ENCODE peak calls at places on chromosomes 13 and 19, in nine cellular contexts. O is lower lobe of right lung, S is fibroblast of pulmonary artery, G is choroid plexus epithelial cell, M is left lung, Z is adrenal gland, E is NT2/D1, X is tibial nerve, D is retinal pigment epithelial cell. T is an unnamed sample.

GRCh38 chr13:106591299-106591698 is 23.4 kb upstream of the ARGLU1 start:
- DNase-seq in E (no peak), O (no peak), Z (no peak), G (no peak), S (no peak), D (no peak), X (no peak), M (no peak), T (no peak)

GRCh38 chr13:52862358-52863206 is 14.1 kb upstream of the PCDH8 start:
- DNase-seq in S (peak), X (no peak), D (no peak), Z (peak), O (no peak), M (no peak), E (no peak), G (no peak), T (no peak)

GRCh38 chr13:46552302-46552680 is 679 bp upstream of the LRCH1 start:
- DNase-seq in G (no peak), M (no peak), O (no peak), E (no peak), D (no peak), Z (peak), S (no peak), X (no peak), T (no peak)

GRCh38 chr13:71621152-71622124 is 245.6 kb downstream of the DACH1 start:
- DNase-seq in G (no peak), X (no peak), M (no peak), O (no peak), S (no peak), Z (no peak), E (no peak), D (no peak), T (no peak)

GRCh38 chr19:8468124-8468523 is 23.3 kb downstream of the HNRNPM start:
- DNase-seq in M (no peak), X (no peak), E (no peak), S (no peak), Z (no peak), G (peak), D (no peak), O (no peak), T (no peak)

GRCh38 chr19:50333737-50334617 is 4.8 kb upstream of the KCNC3 start:
- DNase-seq in E (no peak), S (peak), D (no peak), G (no peak), M (peak), O (peak), Z (peak), X (peak), T (no peak)

GRCh38 chr13:51814825-51815650 is 11.1 kb upstream of the DHRS12 start:
- DNase-seq in G (peak), D (no peak), M (peak), E (peak), X (peak), S (peak), Z (peak), O (no peak), T (no peak)

GRCh38 chr13:111121421-111121820 is 6.3 kb downstream of the ARHGEF7 start:
- DNase-seq in O (no peak), X (no peak), D (no peak), S (no peak), Z (no peak), M (no peak), E (no peak), G (no peak), T (no peak)

GRCh38 chr19:16598848-16599247 is 26.6 kb upstream of the SLC35E1 start:
- DNase-seq in G (no peak), Z (no peak), O (no peak), D (no peak), M (no peak), S (no peak), X (no peak), E (no peak), T (no peak)

GRCh38 chr13:31274345-31274870 is 74.6 kb downstream of the B3GLCT start:
- DNase-seq in O (no peak), X (no peak), G (peak), M (no peak), S (peak), E (no peak), D (no peak), Z (no peak), T (no peak)

GRCh38 chr19:4722671-4723464 is 774 bp downstream of the DPP9 start:
- DNase-seq in O (peak), X (no peak), D (no peak), M (no peak), S (peak), Z (peak), G (peak), E (no peak), T (no peak)

GRCh38 chr13:25117312-25117711 is 21.4 kb downstream of the PABPC3 start:
- DNase-seq in G (no peak), X (no peak), D (no peak), M (no peak), Z (no peak), E (no peak), S (no peak), O (no peak), T (no peak)

GRCh38 chr13:113864303-113864890 is 521 bp upstream of the GAS6 start:
- DNase-seq in Z (no peak), O (no peak), G (no peak), E (no peak), X (no peak), D (no peak), M (no peak), S (no peak), T (no peak)

GRCh38 chr19:55210120-55210493 is 806 bp upstream of the PTPRH start:
- DNase-seq in S (peak), D (peak), M (no peak), E (no peak), O (no peak), Z (peak), G (peak), X (no peak), T (no peak)

GRCh38 chr19:17402982-17403855 is 2.2 kb downstream of the BST2 start:
- DNase-seq in O (no peak), X (no peak), S (no peak), E (peak), Z (peak), G (peak), M (no peak), D (no peak), T (no peak)

GRCh38 chr13:86945596-86945995 is 725.6 kb upstream of the SLITRK5 start:
- DNase-seq in Z (no peak), D (no peak), O (no peak), M (no peak), G (peak), E (no peak), X (no peak), S (no peak), T (no peak)

GRCh38 chr13:101916758-101917474 is 464.4 kb downstream of the ITGBL1 start:
- DNase-seq in E (no peak), G (no peak), S (no peak), D (no peak), Z (no peak), M (no peak), O (no peak), X (no peak), T (no peak)

GRCh38 chr19:56764296-56764695 is 76.2 kb downstream of the PEG3 start:
- DNase-seq in O (no peak), Z (no peak), X (no peak), G (peak), M (no peak), S (no peak), D (no peak), E (no peak), T (no peak)

GRCh38 chr13:26656919-26657318 is 99.4 kb downstream of the WASF3 start:
- DNase-seq in M (no peak), E (no peak), S (peak), O (no peak), G (peak), D (no peak), X (no peak), Z (peak), T (no peak)

GRCh38 chr13:44451651-44452050 is 78.0 kb downstream of the SERP2 start:
- DNase-seq in D (no peak), M (no peak), G (no peak), Z (no peak), O (no peak), S (no peak), E (no peak), X (no peak), T (no peak)

GRCh38 chr19:57249329-57249728 is 8.9 kb downstream of the ZNF805 start:
- DNase-seq in S (no peak), E (no peak), O (no peak), Z (no peak), D (no peak), G (no peak), X (no peak), M (no peak), T (no peak)

GRCh38 chr19:41919948-41920712 is 8.1 kb downstream of the ERFL start:
- DNase-seq in D (no peak), M (no peak), O (no peak), E (no peak), Z (no peak), G (no peak), X (no peak), S (no peak), T (no peak)

GRCh38 chr13:32811297-32811800 is 204.9 kb upstream of the KL start:
- DNase-seq in S (no peak), X (no peak), D (no peak), G (peak), O (no peak), E (no peak), M (no peak), Z (no peak), T (no peak)

GRCh38 chr13:36163809-36164308 is 32.7 kb upstream of the DCLK1 start:
- DNase-seq in O (peak), E (no peak), D (peak), X (peak), G (peak), S (peak), Z (peak), M (peak), T (no peak)

GRCh38 chr13:99093997-99094396 is 106.7 kb upstream of the UBAC2 start:
- DNase-seq in D (no peak), G (no peak), E (no peak), M (no peak), Z (no peak), X (no peak), O (no peak), S (no peak), T (no peak)

GRCh38 chr13:43071824-43072223 is 48.4 kb downstream of the DNAJC15 start:
- DNase-seq in S (no peak), E (no peak), M (no peak), O (no peak), D (no peak), Z (no peak), X (no peak), G (no peak), T (no peak)

GRCh38 chr19:3324405-3324856 is 42.0 kb upstream of the NFIC start:
- DNase-seq in Z (peak), E (no peak), S (peak), O (peak), X (peak), G (no peak), M (peak), D (no peak), T (no peak)

GRCh38 chr13:74191036-74191809 is 57.0 kb upstream of the KLF12 start:
- DNase-seq in Z (no peak), D (peak), S (no peak), O (no peak), E (no peak), X (no peak), G (peak), M (no peak), T (no peak)

GRCh38 chr19:35066691-35067563 is 25.4 kb downstream of the HPN start:
- DNase-seq in D (peak), M (peak), X (peak), S (peak), Z (peak), O (peak), E (peak), G (peak), T (peak)

GRCh38 chr19:4697304-4697703 is 26.3 kb downstream of the DPP9 start:
- DNase-seq in D (no peak), E (no peak), G (no peak), X (no peak), S (no peak), O (no peak), Z (no peak), M (no peak), T (no peak)

GRCh38 chr19:44846455-44847143 is 502 bp downstream of the NECTIN2 start:
- DNase-seq in O (peak), M (peak), E (peak), S (peak), G (peak), X (no peak), Z (peak), D (no peak), T (peak)

GRCh38 chr13:97582170-97582569 is 148.2 kb downstream of the RAP2A start:
- DNase-seq in Z (no peak), M (no peak), E (no peak), G (no peak), D (no peak), S (no peak), O (no peak), X (no peak), T (no peak)

GRCh38 chr13:92842145-92842544 is 384.5 kb upstream of the GPC6 start:
- DNase-seq in S (peak), X (no peak), O (no peak), E (no peak), Z (no peak), M (no peak), G (peak), D (peak), T (no peak)

GRCh38 chr13:110580800-110581199 is 19.3 kb upstream of the RAB20 start:
- DNase-seq in E (no peak), X (no peak), G (peak), M (no peak), D (no peak), Z (peak), O (no peak), S (peak), T (no peak)

GRCh38 chr19:7901337-7901736 is 2.3 kb upstream of the MAP2K7 start:
- DNase-seq in Z (no peak), O (no peak), M (no peak), G (no peak), S (no peak), D (no peak), X (no peak), E (no peak), T (no peak)

GRCh38 chr19:6091771-6092291 is 18.5 kb downstream of the RFX2 start:
- DNase-seq in Z (no peak), D (no peak), G (peak), E (no peak), O (no peak), S (no peak), X (no peak), M (no peak), T (no peak)

GRCh38 chr19:40136818-40137217 is 46.1 kb upstream of the ZNF780A start:
- DNase-seq in M (no peak), Z (no peak), O (no peak), X (no peak), S (no peak), D (no peak), E (no peak), G (peak), T (no peak)

GRCh38 chr19:51692065-51692915 is 840 bp upstream of the SPACA6 start:
- DNase-seq in M (no peak), G (no peak), X (no peak), S (no peak), E (no peak), D (no peak), Z (no peak), O (no peak), T (no peak)
- H3K4me3 ChIP-seq in M (no peak), G (peak), X (no peak), S (peak), E (peak), D (peak), Z (peak), O (peak), T (no peak)

GRCh38 chr19:18456974-18457373 is 19.0 kb upstream of the ISYNA1 start:
- DNase-seq in S (no peak), X (peak), O (no peak), D (peak), G (no peak), E (no peak), Z (peak), M (no peak), T (no peak)
- H3K4me3 ChIP-seq in S (no peak), X (no peak), O (no peak), D (no peak), G (no peak), E (no peak), Z (no peak), M (no peak), T (no peak)

GRCh38 chr19:2224754-2225349 is 11.3 kb downstream of the PLEKHJ1 start:
- DNase-seq in Z (no peak), D (no peak), M (no peak), X (no peak), S (no peak), O (no peak), G (no peak), E (no peak), T (no peak)

GRCh38 chr19:2223959-2224358 is 12.2 kb downstream of the PLEKHJ1 start:
- DNase-seq in G (no peak), X (no peak), Z (no peak), D (no peak), E (no peak), O (no peak), S (no peak), M (no peak), T (no peak)

GRCh38 chr19:2226840-2227360 is 9.2 kb downstream of the PLEKHJ1 start:
- DNase-seq in D (no peak), G (no peak), X (no peak), Z (no peak), E (no peak), M (no peak), O (no peak), S (no peak), T (no peak)

GRCh38 chr19:2226051-2226839 is 9.9 kb downstream of the PLEKHJ1 start:
- DNase-seq in Z (no peak), G (no peak), M (no peak), X (no peak), E (no peak), D (no peak), S (no peak), O (no peak), T (no peak)

DNA sequence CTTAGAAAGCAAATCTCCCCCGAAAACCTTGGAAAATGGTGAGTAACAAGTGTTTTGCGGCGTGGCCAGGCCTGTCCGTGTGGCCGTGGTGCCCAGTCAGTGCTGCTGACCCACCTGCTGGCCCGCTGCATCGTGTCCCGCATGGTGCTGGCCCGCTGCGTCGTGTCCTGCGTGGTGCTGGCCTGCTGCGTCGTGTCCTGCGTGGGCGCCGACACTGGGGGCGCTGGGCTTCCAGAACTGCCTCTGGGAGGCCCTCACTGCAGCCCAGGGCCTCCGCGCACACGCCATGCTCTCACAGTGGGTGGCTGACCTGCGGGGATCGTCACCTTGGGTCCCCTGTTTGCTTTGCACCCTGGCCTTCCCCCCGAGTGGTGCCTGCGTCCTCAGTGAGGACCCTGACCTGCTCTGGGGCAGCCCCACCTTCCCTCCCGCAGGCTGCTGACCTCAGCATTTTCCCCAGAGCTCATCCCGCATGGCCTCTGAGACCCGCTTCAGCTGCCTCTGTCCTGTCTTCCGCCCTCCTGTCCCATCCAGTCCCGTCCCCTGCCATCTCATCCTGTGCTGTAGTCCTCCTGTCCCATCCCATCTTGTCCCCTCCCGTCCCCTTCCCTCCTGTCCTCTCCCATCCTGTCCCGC is 10.6 kb downstream of the PLEKHJ1 start:
- DNase-seq in Z (no peak), M (no peak), O (no peak), S (no peak), D (no peak), X (no peak), G (no peak), E (no peak), T (no peak)
- H3K4me3 ChIP-seq in Z (no peak), M (no peak), O (no peak), S (no peak), D (no peak), X (no peak), G (no peak), E (no peak), T (no peak)

GRCh38 chr13:50126378-50127016 is 111.3 kb downstream of the KCNRG start:
- DNase-seq in X (no peak), M (no peak), O (no peak), G (peak), S (peak), D (no peak), E (no peak), Z (peak), T (no peak)

GRCh38 chr13:50129065-50129922 is 114.0 kb downstream of the KCNRG start:
- DNase-seq in X (peak), M (no peak), G (peak), D (no peak), S (no peak), O (no peak), Z (peak), E (no peak), T (no peak)

GRCh38 chr13:50128406-50129048 is 113.3 kb downstream of the KCNRG start:
- DNase-seq in S (no peak), Z (no peak), X (no peak), M (no peak), E (no peak), D (no peak), O (no peak), G (peak), T (no peak)

GRCh38 chr13:50127017-50127725 is 111.9 kb downstream of the KCNRG start:
- DNase-seq in O (peak), X (peak), M (peak), G (peak), E (no peak), Z (peak), S (peak), D (no peak), T (no peak)

DNA sequence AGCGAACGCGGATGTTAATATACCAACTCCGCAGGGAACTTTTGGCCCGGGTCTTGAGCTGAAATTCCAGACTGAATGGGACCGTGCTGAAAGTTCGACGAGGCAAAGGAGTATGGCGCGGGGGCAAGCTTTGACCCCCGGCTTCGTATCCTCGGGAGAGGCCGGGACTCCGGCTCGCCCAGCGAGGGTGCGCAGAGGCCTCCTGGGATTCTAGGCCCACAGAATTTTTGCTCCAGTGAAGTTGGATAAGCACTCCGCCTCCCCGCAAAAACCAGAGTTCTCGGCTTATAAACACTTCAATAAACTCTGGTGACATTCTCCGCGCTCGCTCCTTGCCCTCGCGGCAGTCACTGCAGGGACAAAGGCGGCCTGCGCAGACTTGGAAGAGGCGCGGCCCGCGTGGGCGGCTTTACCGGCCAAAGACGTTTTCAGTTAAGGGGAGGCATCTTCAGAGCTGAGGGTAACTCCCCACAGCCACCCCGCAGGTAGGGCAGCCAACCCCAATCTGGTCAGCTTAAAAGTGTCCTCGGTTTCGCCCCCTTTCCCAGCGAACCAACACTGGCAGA is 112.6 kb downstream of the KCNRG start:
- DNase-seq in G (peak), D (no peak), X (no peak), M (no peak), S (no peak), Z (peak), E (no peak), O (no peak), T (no peak)
- H3K4me3 ChIP-seq in G (peak), D (peak), X (peak), M (peak), S (peak), Z (peak), E (no peak), O (peak), T (peak)

T was measured in iPS DF 6.9.